ENCODE peak calls at places on chromosomes 4 and X, in ten cellular contexts. X is thoracic aorta, M is MM.1S, J is GM23338, K is heart right ventricle, B is body of pancreas, S is esophagus squamous epithelium, U is ovary, C is left lung, D is transverse colon. I is an unnamed sample. For H3K4me1, the result is how much of the 10 kb centered on the place peaks cover.

GRCh38 chr4:52577285-52577968 is 81.7 kb downstream of the USP46 start:
- DNase-seq in K (no peak), M (no peak), B (no peak), X (no peak), U (no peak), C (no peak), J (no peak), D (no peak), S (no peak), I (no peak)

GRCh38 chr4:4228356-4228668 is 1.6 kb upstream of the OTOP1 start:
- DNase-seq in C (no peak), M (no peak), X (no peak), J (no peak), B (no peak), U (no peak), S (no peak), K (no peak), D (no peak), I (no peak)

GRCh38 chr4:113621633-113622032 is 139.9 kb downstream of the CAMK2D start:
- DNase-seq in C (no peak), J (no peak), M (no peak), U (no peak), D (no peak), K (no peak), X (no peak), B (no peak), S (no peak), I (no peak)

GRCh38 chr4:164383187-164384181 is 370.4 kb upstream of the SMIM31 start:
- DNase-seq in K (peak), B (no peak), S (no peak), U (peak), D (no peak), C (peak), J (peak), X (no peak), M (no peak), I (peak)

GRCh38 chr4:88697588-88698329 is at the start of gene NAP1L5:
- DNase-seq in D (peak), C (peak), U (peak), S (no peak), B (peak), X (no peak), J (peak), M (no peak), K (peak), I (peak)

GRCh38 chr4:109910261-109910660 is 2.4 kb upstream of the EGF start:
- DNase-seq in K (no peak), C (no peak), B (no peak), M (no peak), S (no peak), D (no peak), U (no peak), X (no peak), J (no peak), I (no peak)

GRCh38 chr4:139279723-139280620 is at the start of gene MGARP:
- DNase-seq in J (peak), M (peak), B (no peak), U (peak), K (peak), X (no peak), C (peak), S (no peak), D (no peak), I (peak)

GRCh38 chr4:150106886-150107285 is 28.6 kb downstream of the DCLK2 start:
- DNase-seq in X (no peak), C (no peak), U (no peak), D (no peak), B (no peak), J (no peak), K (no peak), M (no peak), S (no peak), I (no peak)

GRCh38 chrX:18607966-18608365 is 63.9 kb downstream of the RS1 start:
- DNase-seq in B (no peak), C (no peak), M (no peak), X (no peak), J (no peak), K (no peak), D (no peak), S (no peak), U (no peak), I (no peak)

GRCh38 chr4:185211035-185211434 is 1.6 kb downstream of the SNX25 start:
- DNase-seq in B (no peak), S (no peak), D (no peak), U (no peak), X (no peak), K (no peak), M (no peak), J (no peak), C (no peak), I (no peak)

GRCh38 chr4:24840826-24841587 is 45.6 kb downstream of the SOD3 start:
- DNase-seq in M (no peak), K (no peak), D (no peak), U (no peak), J (no peak), B (no peak), X (no peak), S (no peak), C (no peak), I (no peak)

GRCh38 chrX:16827225-16827624 is 41.0 kb downstream of the TXLNG start:
- DNase-seq in D (no peak), U (no peak), K (no peak), M (no peak), S (no peak), J (no peak), X (no peak), C (no peak), B (no peak), I (no peak)

GRCh38 chr4:177862541-177863176 is 420.4 kb upstream of the AGA start:
- DNase-seq in C (no peak), B (no peak), S (no peak), J (no peak), M (no peak), X (no peak), U (no peak), K (peak), D (no peak), I (no peak)

GRCh38 chr4:64883087-64883926 is 474.1 kb upstream of the TECRL start:
- DNase-seq in S (no peak), D (no peak), M (peak), K (no peak), X (no peak), C (no peak), J (no peak), U (no peak), B (no peak), I (no peak)

GRCh38 chr4:87865288-87865687 is 32.5 kb downstream of the MEPE start:
- DNase-seq in J (peak), D (no peak), C (no peak), K (no peak), B (no peak), S (no peak), M (no peak), X (no peak), U (no peak), I (no peak)

GRCh38 chr4:47510036-47510435 is 25.0 kb downstream of the ATP10D start:
- DNase-seq in J (no peak), D (no peak), U (no peak), B (no peak), X (no peak), S (no peak), M (no peak), K (no peak), C (no peak), I (no peak)

GRCh38 chr4:83217721-83218522 is 66.7 kb downstream of the COQ2 start:
- DNase-seq in X (no peak), S (no peak), M (peak), D (peak), J (no peak), B (peak), K (no peak), U (no peak), C (no peak), I (no peak)

GRCh38 chrX:108426262-108426661 is 12.0 kb downstream of the COL4A6 start:
- DNase-seq in S (no peak), M (no peak), B (no peak), K (no peak), X (no peak), D (no peak), C (no peak), J (peak), U (no peak), I (no peak)

GRCh38 chr4:52059372-52059771 is 8.3 kb downstream of the SPATA18 start:
- DNase-seq in S (no peak), U (no peak), D (peak), B (peak), C (no peak), K (no peak), M (no peak), J (no peak), X (no peak), I (no peak)

GRCh38 chrX:149522914-149523313 is 17.8 kb upstream of the IDS start:
- DNase-seq in S (no peak), J (no peak), X (no peak), U (no peak), C (no peak), M (no peak), B (peak), D (no peak), K (no peak), I (no peak)

GRCh38 chrX:154714925-154715324 is 36.0 kb downstream of the GAB3 start:
- DNase-seq in B (peak), U (peak), D (peak), K (no peak), J (peak), M (peak), C (no peak), S (no peak), X (no peak), I (no peak)

GRCh38 chr4:1366371-1367229 is 19.6 kb downstream of the UVSSA start:
- DNase-seq in C (peak), K (peak), J (no peak), D (no peak), X (no peak), M (no peak), S (no peak), B (no peak), U (no peak), I (peak)

GRCh38 chr4:142091085-142091513 is 454.7 kb downstream of the IL15 start:
- DNase-seq in K (no peak), J (no peak), X (peak), B (peak), D (no peak), C (no peak), U (peak), S (no peak), M (no peak), I (no peak)

GRCh38 chr4:176479745-176480144 is 160.0 kb downstream of the SPCS3 start:
- DNase-seq in S (no peak), U (no peak), B (no peak), M (no peak), X (no peak), D (no peak), J (no peak), K (no peak), C (no peak), I (no peak)

GRCh38 chrX:66553973-66554372 is 84.9 kb downstream of the EDA2R start:
- DNase-seq in J (no peak), B (no peak), X (no peak), D (no peak), U (no peak), S (no peak), C (no peak), K (no peak), M (peak), I (no peak)

GRCh38 chr4:8044699-8045098 is 105.0 kb upstream of the AFAP1 start:
- DNase-seq in J (no peak), M (no peak), X (no peak), U (no peak), D (peak), S (no peak), K (no peak), B (peak), C (no peak), I (no peak)

GRCh38 chrX:78652971-78653822 is 5.9 kb downstream of the RTL3 start:
- DNase-seq in X (no peak), D (no peak), S (no peak), U (no peak), J (no peak), M (peak), B (peak), K (no peak), C (no peak), I (no peak)

GRCh38 chrX:63754141-63754859 is 30.7 kb downstream of the ARHGEF9 start:
- DNase-seq in K (no peak), B (no peak), X (no peak), D (no peak), M (no peak), U (no peak), S (no peak), C (peak), J (no peak), I (no peak)

DNA sequence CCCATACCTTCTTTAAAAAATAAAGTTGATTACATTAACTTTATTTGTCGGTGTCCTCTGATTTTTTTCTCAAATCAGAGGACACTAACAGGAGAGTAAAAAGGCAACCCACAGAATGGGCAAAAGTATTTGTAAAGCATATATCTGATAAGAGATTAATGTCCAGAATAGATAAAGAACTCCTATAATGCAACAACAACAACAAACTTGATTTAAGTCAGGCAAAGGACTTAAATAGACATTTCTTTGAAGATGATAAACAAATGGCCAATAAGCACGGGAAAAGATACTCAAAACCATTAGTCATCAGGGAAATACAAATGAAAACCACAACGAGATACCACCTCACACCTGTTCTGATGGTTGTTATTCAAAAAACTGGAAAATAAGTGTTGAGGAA is 28.7 kb downstream of the DOCK11 start:
- DNase-seq in X (no peak), K (no peak), S (no peak), M (no peak), U (no peak), C (no peak), B (no peak), D (no peak), J (no peak), I (no peak)
- H3K27ac ChIP-seq in X (peak), K (no peak), S (no peak), M (no peak), U (no peak), C (no peak), B (no peak), D (no peak), J (no peak), I (no peak)

DNA sequence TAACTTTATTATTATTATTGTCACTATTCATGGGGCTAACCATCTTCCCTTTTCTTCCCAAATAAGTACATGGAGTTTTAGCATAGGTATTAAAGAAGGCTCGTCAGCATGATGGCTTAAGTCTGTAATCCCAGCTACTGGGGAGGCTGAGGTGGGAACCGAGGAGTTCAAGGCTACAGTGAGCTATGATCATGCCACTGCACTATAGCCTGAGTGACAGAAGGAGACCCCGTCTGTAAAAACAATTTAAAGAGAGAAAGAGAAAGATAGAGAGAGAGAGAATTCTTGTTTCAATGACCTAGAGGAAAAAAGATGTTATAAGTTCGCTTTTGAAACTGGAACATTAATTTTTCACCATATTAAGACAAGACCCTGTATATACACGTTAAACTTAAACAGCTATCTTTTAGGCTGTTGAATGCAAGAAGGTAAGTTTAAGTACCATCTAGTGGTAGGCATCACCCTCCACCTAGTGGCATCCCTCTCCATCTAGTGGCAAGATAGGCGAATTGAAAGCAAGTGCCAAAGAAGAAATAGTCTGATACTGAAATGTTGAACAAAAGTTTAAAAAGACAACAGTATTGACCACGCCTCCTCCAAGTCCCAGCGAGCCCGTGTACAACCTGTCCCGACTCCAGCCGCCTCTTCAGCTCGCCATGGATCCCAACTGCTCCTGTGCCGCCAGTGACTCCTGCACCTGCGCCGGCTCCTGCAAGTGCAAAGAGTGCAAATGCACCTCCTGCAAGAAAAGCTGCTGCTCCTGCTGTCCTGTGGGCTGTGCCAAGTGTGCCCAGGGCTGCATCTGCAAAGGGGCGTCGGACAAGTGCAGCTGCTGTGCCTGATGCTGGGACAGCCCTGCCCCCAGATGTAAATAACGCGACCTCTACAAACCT is 26.0 kb upstream of the YTHDC1 start:
- DNase-seq in X (no peak), U (peak), M (peak), D (peak), S (no peak), J (peak), C (no peak), K (no peak), B (peak), I (peak)
- H3K4me3 ChIP-seq in X (peak), U (no peak), M (peak), D (no peak), S (peak), J (peak), C (no peak), K (no peak), B (no peak), I (no peak)

GRCh38 chr4:38673109-38673978 is 9.3 kb downstream of the KLF3 start:
- DNase-seq in K (peak), M (no peak), C (peak), U (peak), J (peak), D (peak), B (peak), X (no peak), S (no peak), I (peak)

GRCh38 chr4:38674206-38675144 is 10.5 kb downstream of the KLF3 start:
- DNase-seq in S (no peak), J (no peak), D (no peak), M (no peak), X (no peak), U (no peak), C (no peak), B (no peak), K (no peak), I (peak)

GRCh38 chr4:38676986-38677385 is 13.0 kb downstream of the KLF3 start:
- DNase-seq in S (no peak), K (no peak), X (no peak), M (no peak), U (no peak), C (no peak), D (peak), J (no peak), B (no peak), I (no peak)

GRCh38 chr4:38677466-38677865 is 13.5 kb downstream of the KLF3 start:
- DNase-seq in K (no peak), J (no peak), U (no peak), C (no peak), B (no peak), D (no peak), M (no peak), X (no peak), S (no peak), I (peak)

DNA sequence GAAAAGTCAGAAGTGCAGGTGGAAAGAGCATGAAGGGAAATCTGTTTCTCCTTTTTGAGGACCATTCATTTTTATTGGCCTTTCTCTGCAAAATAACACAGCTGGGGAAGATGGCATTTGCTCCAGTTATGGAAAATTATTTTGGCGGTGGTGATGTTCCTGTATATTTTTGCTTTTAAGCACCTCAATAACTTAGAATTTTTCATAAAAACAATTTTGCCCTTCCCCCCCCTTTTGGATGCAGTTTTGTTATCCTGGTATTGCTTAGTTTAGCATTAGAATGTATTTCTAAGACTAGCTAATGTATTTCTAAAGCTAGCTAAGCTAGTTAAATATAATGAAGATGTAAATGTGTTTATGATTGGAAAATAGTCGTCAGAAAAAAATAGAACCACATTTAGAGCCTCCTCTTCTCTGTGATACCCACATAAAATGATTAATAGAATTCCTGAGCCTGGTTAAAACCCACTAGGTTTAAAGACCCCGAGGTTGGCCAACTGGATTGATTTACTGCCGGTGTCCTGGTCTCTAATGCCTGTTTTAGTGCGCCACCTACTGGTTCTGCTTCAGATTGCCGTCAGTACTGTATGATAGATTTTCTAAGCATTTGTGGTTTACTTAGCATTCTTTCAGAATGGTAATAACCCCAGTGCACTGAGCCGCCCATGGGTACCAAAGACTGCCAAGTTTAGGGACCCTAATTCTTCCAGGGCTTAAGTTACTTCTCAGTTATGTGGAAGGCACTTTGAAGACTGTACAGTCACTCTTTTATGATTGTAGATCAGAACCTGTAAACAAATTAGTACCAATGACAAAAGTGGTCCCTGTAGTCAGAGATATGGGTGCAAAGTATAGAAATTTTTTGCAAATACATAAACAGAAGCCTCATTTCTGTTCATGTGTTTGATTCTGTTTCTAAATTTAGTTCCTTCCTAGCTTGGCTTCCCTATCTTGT is 11.4 kb downstream of the KLF3 start:
- DNase-seq in U (peak), M (peak), D (peak), K (no peak), C (no peak), S (peak), J (peak), B (peak), X (peak), I (peak)
- H3K4me1 ChIP-seq in U (under half), M (under half), D (half or more), K (half or more), C (half or more), S (half or more), J (half or more), B (half or more), X (half or more), I (under half)

GRCh38 chr4:128858875-128859696 is 49.6 kb downstream of the JADE1 start:
- DNase-seq in X (no peak), D (no peak), M (no peak), S (no peak), C (no peak), K (no peak), U (peak), J (no peak), B (no peak), I (no peak)
- H3K27ac ChIP-seq in X (peak), D (no peak), M (no peak), S (no peak), C (peak), K (no peak), U (no peak), J (peak), B (peak), I (no peak)

GRCh38 chrX:47936224-47936939 is 67.4 kb downstream of the ZNF182 start:
- DNase-seq in D (no peak), X (no peak), S (no peak), K (no peak), B (no peak), J (peak), U (no peak), C (no peak), M (peak), I (peak)

GRCh38 chrX:47941423-47941822 is 62.4 kb downstream of the ZNF182 start:
- DNase-seq in D (no peak), X (no peak), J (no peak), B (no peak), M (peak), C (no peak), S (no peak), K (no peak), U (no peak), I (no peak)

GRCh38 chrX:47940448-47940847 is 63.3 kb downstream of the ZNF182 start:
- DNase-seq in J (no peak), X (no peak), M (no peak), K (no peak), C (no peak), S (no peak), U (no peak), D (no peak), B (no peak), I (no peak)

DNA sequence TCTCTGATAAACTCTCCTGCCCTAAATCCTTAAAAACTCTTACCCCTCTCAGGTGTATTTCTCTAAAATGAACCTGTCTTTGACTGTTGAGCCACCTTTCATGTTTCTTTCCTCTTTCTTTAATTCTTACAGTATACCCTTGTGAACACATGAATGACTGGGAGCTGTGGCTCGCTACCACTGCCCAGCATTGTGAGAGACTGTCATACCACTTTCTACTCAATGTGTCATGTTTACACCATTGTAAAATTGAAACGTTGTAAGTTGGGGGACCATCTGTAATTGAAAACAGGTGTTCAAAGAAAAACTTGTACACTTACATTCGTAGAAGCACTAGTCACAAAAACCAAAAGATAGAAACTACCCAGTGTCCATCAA is 66.9 kb downstream of the ZNF182 start:
- DNase-seq in S (no peak), U (no peak), B (no peak), X (no peak), J (no peak), M (peak), D (no peak), K (no peak), C (no peak), I (no peak)
- H3K4me3 ChIP-seq in S (no peak), U (no peak), B (no peak), X (no peak), J (peak), M (peak), D (no peak), K (peak), C (no peak), I (no peak)

I was measured in right cardiac atrium.